ENCODE peak calls at places on chromosome 14, in five cellular contexts. One of them, this sample, is unnamed.

GRCh38 chr14:74401504-74402241 is 24.3 kb downstream of the SYNDIG1L start:
- DNase-seq in tibial nerve: peak
- DNase-seq in transverse colon: peak
- DNase-seq in A549: no peak
- DNase-seq in suprapubic skin: peak
- DNase-seq in this sample: peak

GRCh38 chr14:88098128-88098527 is 93.2 kb downstream of the GPR65 start:
- DNase-seq in tibial nerve: no peak
- DNase-seq in transverse colon: no peak
- DNase-seq in A549: no peak
- DNase-seq in suprapubic skin: no peak
- DNase-seq in this sample: no peak

GRCh38 chr14:71142375-71143038 is 235.2 kb downstream of the PCNX1 start:
- DNase-seq in tibial nerve: no peak
- DNase-seq in transverse colon: no peak
- DNase-seq in A549: no peak
- DNase-seq in suprapubic skin: peak
- DNase-seq in this sample: no peak

GRCh38 chr14:53949201-53949600 is 7.4 kb downstream of the BMP4 start:
- DNase-seq in tibial nerve: no peak
- DNase-seq in transverse colon: no peak
- DNase-seq in A549: no peak
- DNase-seq in suprapubic skin: no peak
- DNase-seq in this sample: no peak

GRCh38 chr14:83044001-83044400 is 1510.3 kb upstream of the SEL1L start:
- DNase-seq in tibial nerve: no peak
- DNase-seq in transverse colon: no peak
- DNase-seq in A549: no peak
- DNase-seq in suprapubic skin: no peak
- DNase-seq in this sample: no peak

GRCh38 chr14:72608391-72609204 is 285.3 kb downstream of the DPF3 start:
- DNase-seq in tibial nerve: no peak
- DNase-seq in transverse colon: no peak
- DNase-seq in A549: peak
- DNase-seq in suprapubic skin: no peak
- DNase-seq in this sample: no peak

GRCh38 chr14:21084396-21084795 is 14.1 kb downstream of the ZNF219 start:
- DNase-seq in tibial nerve: no peak
- DNase-seq in transverse colon: no peak
- DNase-seq in A549: no peak
- DNase-seq in suprapubic skin: no peak
- DNase-seq in this sample: no peak

GRCh38 chr14:95287176-95287754 is 32.4 kb downstream of the CLMN start:
- DNase-seq in tibial nerve: no peak
- DNase-seq in transverse colon: no peak
- DNase-seq in A549: no peak
- DNase-seq in suprapubic skin: peak
- DNase-seq in this sample: no peak

GRCh38 chr14:71287567-71287966 is 380.3 kb downstream of the PCNX1 start:
- DNase-seq in tibial nerve: no peak
- DNase-seq in transverse colon: no peak
- DNase-seq in A549: no peak
- DNase-seq in suprapubic skin: no peak
- DNase-seq in this sample: no peak

GRCh38 chr14:52919971-52920370 is 30.9 kb downstream of the FERMT2 start:
- DNase-seq in tibial nerve: no peak
- DNase-seq in transverse colon: no peak
- DNase-seq in A549: no peak
- DNase-seq in suprapubic skin: no peak
- DNase-seq in this sample: no peak

GRCh38 chr14:69073429-69073828 is 79.5 kb downstream of the DCAF5 start:
- DNase-seq in tibial nerve: no peak
- DNase-seq in transverse colon: no peak
- DNase-seq in A549: no peak
- DNase-seq in suprapubic skin: no peak
- DNase-seq in this sample: no peak

GRCh38 chr14:50762001-50762930 is 68.7 kb downstream of the NIN start:
- DNase-seq in tibial nerve: no peak
- DNase-seq in transverse colon: no peak
- DNase-seq in A549: no peak
- DNase-seq in suprapubic skin: no peak
- DNase-seq in this sample: no peak

GRCh38 chr14:23371865-23372264 is 744 bp upstream of the IL25 start:
- DNase-seq in tibial nerve: no peak
- DNase-seq in transverse colon: no peak
- DNase-seq in A549: no peak
- DNase-seq in suprapubic skin: no peak
- DNase-seq in this sample: no peak

GRCh38 chr14:79483472-79483871 is 727.8 kb downstream of the DIO2 start:
- DNase-seq in tibial nerve: no peak
- DNase-seq in transverse colon: no peak
- DNase-seq in A549: no peak
- DNase-seq in suprapubic skin: no peak
- DNase-seq in this sample: no peak

GRCh38 chr14:91722386-91722785 is 9.5 kb downstream of the CATSPERB start:
- DNase-seq in tibial nerve: no peak
- DNase-seq in transverse colon: no peak
- DNase-seq in A549: no peak
- DNase-seq in suprapubic skin: no peak
- DNase-seq in this sample: no peak

GRCh38 chr14:54554401-54554800 is 12.5 kb upstream of the SAMD4A start:
- DNase-seq in tibial nerve: no peak
- DNase-seq in transverse colon: no peak
- DNase-seq in A549: no peak
- DNase-seq in suprapubic skin: no peak
- DNase-seq in this sample: no peak

GRCh38 chr14:75803768-75804167 is 142.7 kb downstream of the TTLL5 start:
- DNase-seq in tibial nerve: no peak
- DNase-seq in transverse colon: no peak
- DNase-seq in A549: no peak
- DNase-seq in suprapubic skin: no peak
- DNase-seq in this sample: no peak

GRCh38 chr14:90428676-90429075 is 31.8 kb downstream of the CALM1 start:
- DNase-seq in tibial nerve: no peak
- DNase-seq in transverse colon: no peak
- DNase-seq in A549: no peak
- DNase-seq in suprapubic skin: peak
- DNase-seq in this sample: no peak

GRCh38 chr14:22434030-22434429 is 155.0 kb downstream of the DAD1 start:
- DNase-seq in tibial nerve: no peak
- DNase-seq in transverse colon: no peak
- DNase-seq in A549: no peak
- DNase-seq in suprapubic skin: no peak
- DNase-seq in this sample: no peak

GRCh38 chr14:61838661-61839060 is 76.4 kb downstream of the SNAPC1 start:
- DNase-seq in tibial nerve: no peak
- DNase-seq in transverse colon: no peak
- DNase-seq in A549: no peak
- DNase-seq in suprapubic skin: no peak
- DNase-seq in this sample: no peak

GRCh38 chr14:105087963-105088811 is 23.0 kb upstream of the GPR132 start:
- DNase-seq in tibial nerve: no peak
- DNase-seq in transverse colon: peak
- DNase-seq in A549: peak
- DNase-seq in suprapubic skin: peak
- DNase-seq in this sample: peak

GRCh38 chr14:105085766-105086165 is 20.5 kb upstream of the GPR132 start:
- DNase-seq in tibial nerve: no peak
- DNase-seq in transverse colon: no peak
- DNase-seq in A549: no peak
- DNase-seq in suprapubic skin: peak
- DNase-seq in this sample: peak

GRCh38 chr14:105084741-105085571 is 19.7 kb upstream of the GPR132 start:
- DNase-seq in tibial nerve: no peak
- DNase-seq in transverse colon: no peak
- DNase-seq in A549: no peak
- DNase-seq in suprapubic skin: no peak
- DNase-seq in this sample: peak

GRCh38 chr14:105087308-105087962 is 22.2 kb upstream of the GPR132 start:
- DNase-seq in tibial nerve: no peak
- DNase-seq in transverse colon: no peak
- DNase-seq in A549: peak
- DNase-seq in suprapubic skin: peak
- DNase-seq in this sample: peak

GRCh38 chr14:105086833-105087307 is 21.6 kb upstream of the GPR132 start:
- DNase-seq in tibial nerve: peak
- DNase-seq in transverse colon: peak
- DNase-seq in A549: peak
- DNase-seq in suprapubic skin: peak
- DNase-seq in this sample: peak
- H3K27ac ChIP-seq in tibial nerve: peak
- H3K27ac ChIP-seq in transverse colon: peak
- H3K27ac ChIP-seq in A549: peak
- H3K27ac ChIP-seq in suprapubic skin: peak
- H3K27ac ChIP-seq in this sample: no peak

GRCh38 chr14:96889091-96889490 is 91.9 kb downstream of the VRK1 start:
- DNase-seq in tibial nerve: no peak
- DNase-seq in transverse colon: no peak
- DNase-seq in A549: no peak
- DNase-seq in suprapubic skin: no peak
- DNase-seq in this sample: no peak

GRCh38 chr14:96888593-96888992 is 91.4 kb downstream of the VRK1 start:
- DNase-seq in tibial nerve: no peak
- DNase-seq in transverse colon: no peak
- DNase-seq in A549: no peak
- DNase-seq in suprapubic skin: no peak
- DNase-seq in this sample: no peak

GRCh38 chr14:96893966-96894622 is 96.9 kb downstream of the VRK1 start:
- DNase-seq in tibial nerve: no peak
- DNase-seq in transverse colon: no peak
- DNase-seq in A549: no peak
- DNase-seq in suprapubic skin: no peak
- DNase-seq in this sample: no peak

GRCh38 chr14:96888158-96888557 is 91.0 kb downstream of the VRK1 start:
- DNase-seq in tibial nerve: no peak
- DNase-seq in transverse colon: no peak
- DNase-seq in A549: no peak
- DNase-seq in suprapubic skin: no peak
- DNase-seq in this sample: no peak
- TF ChIP-seq EP300 in tibial nerve: no peak
- TF ChIP-seq EP300 in transverse colon: no peak
- TF ChIP-seq EP300 in A549: no peak
- TF ChIP-seq EP300 in suprapubic skin: no peak
- TF ChIP-seq EP300 in this sample: no peak

GRCh38 chr14:65791551-65791981 is 379.0 kb downstream of the FUT8 start:
- DNase-seq in tibial nerve: no peak
- DNase-seq in transverse colon: no peak
- DNase-seq in A549: no peak
- DNase-seq in suprapubic skin: no peak
- DNase-seq in this sample: no peak

GRCh38 chr14:65787461-65787860 is 374.9 kb downstream of the FUT8 start:
- DNase-seq in tibial nerve: no peak
- DNase-seq in transverse colon: no peak
- DNase-seq in A549: no peak
- DNase-seq in suprapubic skin: no peak
- DNase-seq in this sample: no peak

GRCh38 chr14:65788876-65789859 is 376.6 kb downstream of the FUT8 start:
- DNase-seq in tibial nerve: no peak
- DNase-seq in transverse colon: no peak
- DNase-seq in A549: no peak
- DNase-seq in suprapubic skin: no peak
- DNase-seq in this sample: no peak

GRCh38 chr14:65792208-65792905 is 379.8 kb downstream of the FUT8 start:
- DNase-seq in tibial nerve: no peak
- DNase-seq in transverse colon: no peak
- DNase-seq in A549: peak
- DNase-seq in suprapubic skin: no peak
- DNase-seq in this sample: no peak

GRCh38 chr14:65790185-65790815 is 377.8 kb downstream of the FUT8 start:
- DNase-seq in tibial nerve: no peak
- DNase-seq in transverse colon: no peak
- DNase-seq in A549: no peak
- DNase-seq in suprapubic skin: no peak
- DNase-seq in this sample: no peak
- H3K27ac ChIP-seq in tibial nerve: no peak
- H3K27ac ChIP-seq in transverse colon: no peak
- H3K27ac ChIP-seq in A549: no peak
- H3K27ac ChIP-seq in suprapubic skin: no peak
- H3K27ac ChIP-seq in this sample: no peak

GRCh38 chr14:58297762-58298476 is 436 bp upstream of the ARID4A start:
- DNase-seq in tibial nerve: peak
- DNase-seq in transverse colon: peak
- DNase-seq in A549: peak
- DNase-seq in suprapubic skin: peak
- DNase-seq in this sample: peak
- TF ChIP-seq EP300 in tibial nerve: peak
- TF ChIP-seq EP300 in transverse colon: no peak
- TF ChIP-seq EP300 in A549: no peak
- TF ChIP-seq EP300 in suprapubic skin: no peak
- TF ChIP-seq EP300 in this sample: no peak

GRCh38 chr14:99598774-99599173 is 5.2 kb downstream of the CCDC85C start:
- DNase-seq in tibial nerve: no peak
- DNase-seq in transverse colon: no peak
- DNase-seq in A549: no peak
- DNase-seq in suprapubic skin: no peak
- DNase-seq in this sample: no peak

GRCh38 chr14:99597911-99598600 is 6.0 kb downstream of the CCDC85C start:
- DNase-seq in tibial nerve: no peak
- DNase-seq in transverse colon: no peak
- DNase-seq in A549: no peak
- DNase-seq in suprapubic skin: no peak
- DNase-seq in this sample: no peak

GRCh38 chr14:99600232-99600888 is 3.6 kb downstream of the CCDC85C start:
- DNase-seq in tibial nerve: no peak
- DNase-seq in transverse colon: no peak
- DNase-seq in A549: no peak
- DNase-seq in suprapubic skin: no peak
- DNase-seq in this sample: no peak

GRCh38 chr14:99601301-99601945 is 2.6 kb downstream of the CCDC85C start:
- DNase-seq in tibial nerve: no peak
- DNase-seq in transverse colon: peak
- DNase-seq in A549: no peak
- DNase-seq in suprapubic skin: no peak
- DNase-seq in this sample: no peak

GRCh38 chr14:99599440-99599839 is 4.6 kb downstream of the CCDC85C start:
- DNase-seq in tibial nerve: no peak
- DNase-seq in transverse colon: no peak
- DNase-seq in A549: no peak
- DNase-seq in suprapubic skin: no peak
- DNase-seq in this sample: no peak
- H3K27ac ChIP-seq in tibial nerve: peak
- H3K27ac ChIP-seq in transverse colon: peak
- H3K27ac ChIP-seq in A549: no peak
- H3K27ac ChIP-seq in suprapubic skin: no peak
- H3K27ac ChIP-seq in this sample: peak